ENCODE peak calls at places on chromosomes 6 and 20, in six cellular contexts. F is neural progenitor cell; B is HCT116; S is tibial artery; T is left ventricle myocardium inferior; O is naive thymus-derived CD4-positive, alpha-beta T cell. M is an unnamed sample.

GRCh38 chr6:44297063-44298038 is 15.8 kb downstream of the AARS2 start:
- DNase-seq in S (no peak), T (peak; percentile 41), B (no peak), O (peak; percentile 58), F (peak; percentile 85), M (no peak)

GRCh38 chr6:107816818-107817217 is 7.3 kb downstream of the SCML4 start:
- DNase-seq in F (no peak), B (no peak), O (no peak), T (no peak), S (no peak), M (no peak)

GRCh38 chr20:3796477-3797225 is 541 bp downstream of the CDC25B start:
- DNase-seq in S (no peak), B (no peak), F (peak; percentile 1), T (no peak), O (no peak), M (no peak)

GRCh38 chr6:127590344-127590743 is 13.4 kb downstream of the C6orf58 start:
- DNase-seq in S (no peak), T (no peak), B (no peak), O (no peak), F (no peak), M (no peak)

GRCh38 chr20:17648782-17649730 is 33.0 kb downstream of the RRBP1 start:
- DNase-seq in O (peak; percentile 30), F (peak; percentile 62), S (peak; percentile 66), T (no peak), B (no peak), M (no peak)

GRCh38 chr6:162962093-162962492 is 234.3 kb downstream of the PACRG start:
- DNase-seq in S (no peak), O (no peak), F (no peak), T (no peak), B (no peak), M (no peak)

GRCh38 chr20:1902188-1902587 is 7.0 kb downstream of the SIRPA start:
- DNase-seq in B (no peak), S (no peak), T (no peak), F (no peak), O (no peak), M (no peak)

GRCh38 chr20:4195499-4195898 is 180.1 kb upstream of the RNF24 start:
- DNase-seq in B (no peak), F (peak; percentile 60), S (no peak), T (no peak), O (no peak), M (no peak)

GRCh38 chr20:58911309-58911708 is 58.8 kb downstream of the GNAS start:
- DNase-seq in S (no peak), O (no peak), T (no peak), F (no peak), B (no peak), M (no peak)

GRCh38 chr6:117448011-117448410 is 22.3 kb upstream of the ROS1 start:
- DNase-seq in T (no peak), O (no peak), F (peak; percentile 25), B (no peak), S (no peak), M (no peak)

GRCh38 chr20:26163890-26164289 is 467.2 kb upstream of the ZNF337 start:
- DNase-seq in O (no peak), F (no peak), T (no peak), B (no peak), S (no peak), M (peak; percentile 67)

GRCh38 chr6:119360262-119360915 is 10.8 kb upstream of the MAN1A1 start:
- DNase-seq in T (no peak), B (no peak), O (no peak), F (no peak), S (no peak), M (no peak)

GRCh38 chr6:148193063-148193680 is 149.5 kb upstream of the SASH1 start:
- DNase-seq in O (no peak), F (no peak), B (no peak), T (no peak), S (no peak), M (no peak)

GRCh38 chr6:24922174-24922573 is 13.6 kb downstream of the RIPOR2 start:
- DNase-seq in S (no peak), F (no peak), O (no peak), B (no peak), T (no peak), M (no peak)

GRCh38 chr20:18986146-18986830 is 172.7 kb downstream of the SCP2D1 start:
- DNase-seq in S (no peak), F (no peak), T (no peak), B (no peak), O (no peak), M (no peak)

GRCh38 chr6:11710221-11710836 is 68.3 kb downstream of the ADTRP start:
- DNase-seq in B (no peak), T (no peak), S (no peak), O (peak; percentile 78), F (no peak), M (no peak)

GRCh38 chr6:41734666-41735426 is 562 bp downstream of the TFEB start:
- DNase-seq in S (peak; percentile 90), O (peak; percentile 48), T (peak; percentile 89), F (peak; percentile 65), B (peak; percentile 45), M (no peak)

GRCh38 chr6:40796280-40797223 is 209.4 kb upstream of the LRFN2 start:
- DNase-seq in T (peak; percentile 68), O (no peak), S (no peak), B (no peak), F (no peak), M (no peak)

GRCh38 chr20:35257175-35257909 is 20.6 kb downstream of the MMP24OS start:
- DNase-seq in T (no peak), B (no peak), O (no peak), S (no peak), F (no peak), M (no peak)

GRCh38 chr6:37525460-37526357 is 26.0 kb upstream of the CCDC167 start:
- DNase-seq in S (no peak), F (peak; percentile 81), O (no peak), T (no peak), B (no peak), M (no peak)

GRCh38 chr6:151034825-151035781 is 169.6 kb downstream of the MTHFD1L start:
- DNase-seq in T (no peak), O (no peak), F (peak; percentile 18), B (no peak), S (peak; percentile 12), M (no peak)

GRCh38 chr20:46399401-46399800 is 7.0 kb downstream of the ELMO2 start:
- DNase-seq in F (no peak), S (no peak), O (peak; percentile 19), T (no peak), B (no peak), M (no peak)

GRCh38 chr20:23189854-23190253 is 103.7 kb upstream of the CD93 start:
- DNase-seq in T (no peak), S (no peak), B (no peak), O (no peak), F (no peak), M (no peak)

GRCh38 chr6:138817799-138818198 is 21.9 kb downstream of the ECT2L start:
- DNase-seq in T (no peak), B (peak; percentile 99), S (no peak), F (peak; percentile 71), O (no peak), M (peak; percentile 53)

GRCh38 chr6:25089442-25089841 is 153.7 kb upstream of the RIPOR2 start:
- DNase-seq in B (no peak), T (no peak), S (no peak), F (no peak), O (no peak), M (no peak)

GRCh38 chr6:11771473-11772048 is 7.0 kb downstream of the ADTRP start:
- DNase-seq in O (no peak), F (no peak), B (no peak), T (no peak), S (no peak), M (no peak)

GRCh38 chr20:38729767-38730166 is 5.5 kb downstream of the SLC32A1 start:
- DNase-seq in T (no peak), O (no peak), S (no peak), F (no peak), B (no peak), M (no peak)

GRCh38 chr20:38731738-38732113 is 7.4 kb downstream of the SLC32A1 start:
- DNase-seq in B (no peak), F (no peak), S (no peak), O (no peak), T (no peak), M (no peak)

GRCh38 chr20:38730167-38730988 is 6.1 kb downstream of the SLC32A1 start:
- DNase-seq in B (no peak), S (no peak), F (no peak), T (no peak), O (peak; percentile 24), M (no peak)

GRCh38 chr20:38732981-38733380 is 8.7 kb downstream of the SLC32A1 start:
- DNase-seq in T (no peak), S (no peak), B (no peak), F (no peak), O (no peak), M (no peak)

GRCh38 chr20:38730989-38731737 is 6.9 kb downstream of the SLC32A1 start:
- DNase-seq in O (peak; percentile 66), S (no peak), T (peak; percentile 59), F (peak; percentile 90), B (peak; percentile 73), M (no peak)
- H3K27me3 ChIP-seq in O (peaks cover 39% of the 10 kb centered on the region), S (peaks cover 10% of the 10 kb centered on the region), T (peaks cover 100% of the 10 kb centered on the region), F (peaks cover 100% of the 10 kb centered on the region), B (no peaks in the 10 kb centered on the region), M (peaks cover 56% of the 10 kb centered on the region)

DNA sequence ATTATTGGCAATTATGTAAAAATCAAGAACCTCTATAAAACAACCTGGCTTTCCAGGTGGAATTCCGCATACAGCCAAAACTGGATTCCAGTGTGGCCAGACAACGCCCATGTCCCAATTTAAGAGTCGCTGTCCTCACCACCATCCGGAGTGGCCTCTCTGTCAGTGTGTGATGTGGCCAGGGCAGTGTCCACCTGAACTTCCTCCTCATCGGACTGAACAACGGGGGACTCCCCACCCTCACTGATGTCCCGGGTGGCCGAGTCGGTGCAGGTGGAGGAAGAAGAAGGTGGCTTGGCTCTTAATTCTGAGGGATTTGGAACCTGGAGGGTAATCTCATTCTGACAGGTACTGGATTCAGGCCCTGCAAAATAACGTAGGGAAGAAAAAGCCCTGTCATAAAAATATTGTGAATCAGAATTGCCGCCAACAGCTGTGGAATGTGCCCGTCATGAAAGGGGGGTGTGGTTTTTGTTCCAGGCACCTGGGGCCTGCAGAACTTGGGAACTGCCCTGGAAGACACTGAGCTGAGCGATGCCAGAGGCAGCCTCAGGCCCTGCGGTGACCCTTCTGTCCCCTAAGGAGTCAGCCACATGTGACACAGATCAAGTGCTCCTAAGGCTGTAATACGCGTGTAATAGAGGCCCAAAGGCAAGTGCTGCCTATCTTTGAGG is 139.8 kb downstream of the DTNBP1 start:
- DNase-seq in S (no peak), O (no peak), F (no peak), B (no peak), T (no peak), M (no peak)
- H3K36me3 ChIP-seq in S (peaks cover 74% of the 10 kb centered on the region), O (no peaks in the 10 kb centered on the region), F (peaks cover 3% of the 10 kb centered on the region), B (peaks cover 3% of the 10 kb centered on the region), T (peaks cover 67% of the 10 kb centered on the region), M (peaks cover 23% of the 10 kb centered on the region)

GRCh38 chr6:10429638-10430427 is 15.0 kb upstream of the TFAP2A start:
- DNase-seq in T (no peak), O (no peak), B (no peak), F (peak; percentile 55), S (no peak), M (no peak)
- H3K27me3 ChIP-seq in T (peaks cover 92% of the 10 kb centered on the region), O (peaks cover 5% of the 10 kb centered on the region), B (no peaks in the 10 kb centered on the region), F (peaks cover 60% of the 10 kb centered on the region), S (no peaks in the 10 kb centered on the region), M (no peaks in the 10 kb centered on the region)

DNA sequence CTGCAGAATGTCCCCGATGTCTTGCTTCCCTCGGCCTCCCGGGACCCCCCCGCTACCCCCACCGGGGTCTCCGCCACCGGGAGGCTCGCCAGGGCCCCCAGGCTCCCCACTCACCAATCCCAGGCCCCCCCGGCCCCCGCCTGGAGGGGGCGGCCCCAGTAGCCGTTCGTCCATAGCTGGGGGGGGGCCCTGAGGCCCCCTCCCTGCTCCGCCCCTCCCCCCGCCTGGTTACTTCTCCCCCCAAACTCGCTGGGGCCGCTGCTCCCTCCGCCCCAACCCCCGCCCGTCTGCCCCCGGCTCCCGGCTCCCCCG is 304 bp downstream of the PBX2 start:
- DNase-seq in S (no peak), O (no peak), T (peak; percentile 44), B (no peak), F (peak; percentile 38), M (no peak)
- H3K36me3 ChIP-seq in S (peaks cover 20% of the 10 kb centered on the region), O (peaks cover 10% of the 10 kb centered on the region), T (peaks cover 16% of the 10 kb centered on the region), B (no peaks in the 10 kb centered on the region), F (no peaks in the 10 kb centered on the region), M (peaks cover 3% of the 10 kb centered on the region)

M was measured in BJ.